ENCODE peak calls at places on chromosomes 16 and 17, in ten cellular contexts. G is CD8-positive, alpha-beta memory T cell; F is sigmoid colon; B is SJSA1; Q is CD4-positive, CD25-positive, alpha-beta regulatory T cell; X is naive thymus-derived CD4-positive, alpha-beta T cell; V is AG04450; I is Peyer's patch; W is right lobe of liver; O is IMR-90. Z is an unnamed sample.

GRCh38 chr16:50282010-50282538 is 15.7 kb downstream of the ADCY7 start:
- DNase-seq in F (peak; percentile 82), G (peak; percentile 75), Q (peak; percentile 80), V (no peak), B (no peak), I (peak; percentile 94), W (peak; percentile 75), O (no peak), X (peak; percentile 27), Z (peak; percentile 74)

GRCh38 chr17:83053779-83054451 is 25.5 kb upstream of the METRNL start:
- DNase-seq in G (peak; percentile 55), O (no peak), B (peak; percentile 42), X (no peak), I (peak; percentile 74), V (no peak), Q (peak; percentile 74), W (peak; percentile 50), F (peak; percentile 84), Z (peak; percentile 36)

GRCh38 chr16:80175011-80175410 is 365.8 kb upstream of the DYNLRB2 start:
- DNase-seq in G (no peak), Q (no peak), X (no peak), B (no peak), F (no peak), I (no peak), V (no peak), O (no peak), W (no peak), Z (no peak)

GRCh38 chr17:48753794-48754499 is 25.4 kb upstream of the HOXB13 start:
- DNase-seq in W (no peak), O (no peak), X (no peak), B (no peak), I (no peak), Q (no peak), V (no peak), F (no peak), G (no peak), Z (no peak)

GRCh38 chr16:19307587-19308241 is 22.2 kb downstream of the CLEC19A start:
- DNase-seq in O (no peak), W (no peak), B (no peak), X (no peak), V (no peak), F (no peak), Q (no peak), I (no peak), G (no peak), Z (no peak)

GRCh38 chr16:12412890-12413289 is 390.8 kb downstream of the CPPED1 start:
- DNase-seq in O (no peak), V (no peak), X (no peak), F (no peak), Q (no peak), I (no peak), G (no peak), B (no peak), W (no peak), Z (no peak)

GRCh38 chr17:77349976-77350830 is 209.4 kb downstream of the SEC14L1 start:
- DNase-seq in F (peak; percentile 64), B (peak; percentile 40), Q (no peak), V (no peak), G (no peak), W (no peak), O (peak; percentile 86), X (no peak), I (peak; percentile 43), Z (no peak)

GRCh38 chr16:53511403-53512280 is 8.6 kb upstream of the AKTIP start:
- DNase-seq in F (no peak), B (no peak), O (no peak), I (no peak), X (no peak), G (no peak), Q (no peak), V (no peak), W (peak; percentile 73), Z (no peak)

GRCh38 chr17:64531955-64532371 is 25.2 kb downstream of the CEP95 start:
- DNase-seq in O (peak; percentile 59), F (no peak), Q (no peak), I (no peak), W (no peak), B (no peak), X (no peak), G (no peak), V (no peak), Z (no peak)

GRCh38 chr17:42288078-42288984 is at the start of gene STAT5A:
- DNase-seq in B (peak; percentile 73), V (peak; percentile 20), Q (peak; percentile 91), W (peak; percentile 90), O (peak; percentile 69), F (peak; percentile 98), I (peak; percentile 95), X (peak; percentile 79), G (peak; percentile 84), Z (peak; percentile 89)

GRCh38 chr16:72886366-72886974 is 161.5 kb downstream of the ZFHX3 start:
- DNase-seq in B (no peak), W (no peak), G (no peak), I (no peak), X (no peak), Q (no peak), O (no peak), F (no peak), V (no peak), Z (no peak)

GRCh38 chr16:35564148-35564547 is 2104.7 kb downstream of the TP53TG3F start:
- DNase-seq in I (no peak), V (no peak), B (no peak), F (no peak), G (no peak), X (no peak), Q (no peak), W (no peak), O (no peak), Z (no peak)

GRCh38 chr16:35564889-35565288 is 2105.5 kb downstream of the TP53TG3F start:
- DNase-seq in Q (no peak), X (no peak), B (no peak), G (no peak), F (no peak), V (no peak), W (no peak), O (no peak), I (no peak), Z (no peak)

GRCh38 chr16:35562471-35562870 is 2103.1 kb downstream of the TP53TG3F start:
- DNase-seq in Q (no peak), B (no peak), V (no peak), F (no peak), X (no peak), G (no peak), O (no peak), W (no peak), I (no peak), Z (no peak)

GRCh38 chr16:35562919-35563318 is 2103.5 kb downstream of the TP53TG3F start:
- DNase-seq in W (no peak), Q (no peak), V (no peak), G (no peak), B (no peak), I (no peak), F (no peak), O (no peak), X (no peak), Z (no peak)

DNA sequence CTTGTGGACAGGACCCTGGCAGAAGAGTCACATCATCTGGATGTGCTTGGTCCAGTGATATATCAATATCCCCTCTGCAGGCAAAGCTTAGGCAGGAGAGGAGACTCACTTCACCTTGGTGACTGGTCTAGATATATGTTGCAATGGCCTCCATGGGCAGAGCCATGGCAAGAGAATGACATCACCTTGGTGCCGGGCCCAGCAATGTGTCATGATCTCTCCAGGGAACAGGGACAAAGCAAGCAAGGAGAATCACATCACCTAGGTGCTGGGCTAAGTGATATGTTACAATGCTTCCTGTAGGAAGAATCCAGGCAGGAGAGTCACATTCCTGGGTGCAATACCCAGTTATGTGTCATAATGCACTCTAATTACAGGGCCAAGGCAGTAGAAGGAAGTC is 2106.2 kb downstream of the TP53TG3F start:
- DNase-seq in X (no peak), W (no peak), B (no peak), Q (no peak), V (no peak), I (no peak), F (no peak), G (no peak), O (no peak), Z (no peak)
- H3K9me3 ChIP-seq in X (no peaks in the 10 kb centered on the region), W (no peaks in the 10 kb centered on the region), B (peaks cover 8% of the 10 kb centered on the region), Q (peaks cover 4% of the 10 kb centered on the region), V (peaks cover 40% of the 10 kb centered on the region), I (no peaks in the 10 kb centered on the region), F (peaks cover 20% of the 10 kb centered on the region), G (peaks cover 4% of the 10 kb centered on the region), O (peaks cover 22% of the 10 kb centered on the region), Z (peaks cover 12% of the 10 kb centered on the region)

DNA sequence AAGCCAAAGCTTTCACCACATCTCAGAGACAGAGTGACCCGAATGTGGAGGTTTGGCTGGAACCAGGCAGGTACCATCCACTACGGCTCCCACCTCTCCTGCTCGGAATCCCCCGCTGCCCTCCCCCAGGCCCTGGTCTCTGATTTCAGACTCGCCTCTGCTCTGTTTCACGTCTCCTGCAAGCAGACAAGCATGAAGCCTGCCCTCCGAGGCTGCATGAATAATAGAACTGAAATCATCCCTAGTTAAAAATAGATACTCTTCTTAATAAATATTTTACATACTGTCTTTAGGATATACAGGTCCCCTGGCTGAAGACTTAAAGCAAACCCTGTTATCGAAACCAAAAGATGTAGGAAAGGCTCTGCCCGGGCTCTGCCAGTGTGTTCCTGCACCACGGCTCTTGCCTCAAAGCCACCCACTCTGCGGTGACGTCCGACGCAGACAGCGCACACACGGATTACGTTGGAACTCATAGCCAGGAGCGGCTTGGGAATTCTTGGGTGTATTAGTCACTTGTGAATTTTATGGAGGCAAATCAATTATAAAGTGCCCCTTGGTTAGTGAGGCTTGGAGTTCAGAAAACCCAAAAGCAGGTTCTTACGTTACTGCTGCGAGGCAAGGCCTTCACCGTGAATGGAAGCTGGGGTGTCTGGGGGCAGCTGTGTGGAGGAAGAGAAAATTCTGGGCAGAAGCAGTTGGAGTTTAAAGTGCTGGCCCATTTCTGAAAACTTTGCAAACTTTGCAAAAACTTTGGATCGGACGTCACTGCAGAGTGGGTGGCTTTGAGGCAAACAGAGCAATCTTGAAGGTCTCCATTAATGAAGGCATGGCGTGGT is 25.6 kb upstream of the NPTX1 start:
- DNase-seq in W (no peak), V (no peak), F (peak; percentile 89), B (peak; percentile 97), G (no peak), X (no peak), I (no peak), Q (no peak), O (peak; percentile 97), Z (no peak)
- H3K4me3 ChIP-seq in W (no peak overlapping the region), V (no peak overlapping the region), F (peak overlapping the region; percentile 4), B (peak overlapping the region; percentile 5), G (no peak overlapping the region), X (no peak overlapping the region), I (no peak overlapping the region), Q (no peak overlapping the region), O (peak overlapping the region; percentile 0), Z (no peak overlapping the region)

DNA sequence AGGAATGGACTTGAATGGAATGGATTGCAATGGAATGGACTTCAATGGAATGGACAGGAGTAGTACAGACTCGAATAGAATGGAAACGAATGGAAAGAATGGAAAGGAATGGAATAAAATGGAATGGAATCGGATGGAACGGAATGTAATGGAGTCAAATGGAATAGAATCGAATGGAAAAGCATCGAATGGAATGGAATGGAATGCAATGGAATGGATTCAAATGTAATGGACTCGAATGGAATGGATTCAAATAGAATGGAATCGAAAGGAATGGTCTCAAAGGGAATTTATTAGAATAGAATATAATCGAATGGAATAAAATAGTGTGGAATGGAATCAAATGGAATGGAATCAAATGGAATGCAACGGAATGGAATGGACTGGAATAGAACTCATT is 484.9 kb upstream of the WSB1 start:
- DNase-seq in O (peak; percentile 43), F (no peak), G (no peak), Q (no peak), X (no peak), W (no peak), I (no peak), B (no peak), V (peak; percentile 10), Z (no peak)
- H3K9me3 ChIP-seq in O (peaks cover 3% of the 10 kb centered on the region), F (peaks cover 44% of the 10 kb centered on the region), G (peaks cover 24% of the 10 kb centered on the region), Q (peaks cover 58% of the 10 kb centered on the region), X (peaks cover 3% of the 10 kb centered on the region), W (no peaks in the 10 kb centered on the region), I (no peaks in the 10 kb centered on the region), B (peaks cover 30% of the 10 kb centered on the region), V (peaks cover 63% of the 10 kb centered on the region), Z (no peaks in the 10 kb centered on the region)

GRCh38 chr16:88985521-88985920 is 8.5 kb upstream of the CBFA2T3 start:
- DNase-seq in X (no peak), W (no peak), I (no peak), G (no peak), Q (no peak), V (no peak), B (no peak), F (no peak), O (no peak), Z (no peak)
- H3K4me3 ChIP-seq in X (no peak overlapping the region), W (no peak overlapping the region), I (no peak overlapping the region), G (no peak overlapping the region), Q (no peak overlapping the region), V (no peak overlapping the region), B (no peak overlapping the region), F (no peak overlapping the region), O (no peak overlapping the region), Z (no peak overlapping the region)